ENCODE peak calls at places on chromosomes 3 and 15, in five cellular contexts. Y is ovary; G is brain microvascular endothelial cell; M is CD8-positive, alpha-beta memory T cell; J is CD4-positive, alpha-beta T cell. A is an unnamed sample.

GRCh38 chr15:100628746-100629145 is 26.4 kb downstream of the ASB7 start:
- DNase-seq in J (no peak), M (no peak), G (no peak), Y (no peak), A (no peak)

GRCh38 chr3:54822206-54822605 is 105.7 kb downstream of the LRTM1 start:
- DNase-seq in Y (no peak), M (no peak), G (peak), J (no peak), A (peak)

GRCh38 chr3:197236362-197236761 is 62.0 kb downstream of the DLG1 start:
- DNase-seq in M (no peak), J (no peak), Y (no peak), G (no peak), A (no peak)

GRCh38 chr3:94587291-94587690 is 524.4 kb downstream of the NSUN3 start:
- DNase-seq in Y (no peak), M (no peak), J (no peak), G (no peak), A (no peak)

GRCh38 chr3:160196511-160197104 is 28.6 kb upstream of the C3orf80 start:
- DNase-seq in Y (no peak), J (no peak), G (no peak), M (no peak), A (no peak)

GRCh38 chr15:25087137-25087536 is 132.3 kb downstream of the SNRPN start:
- DNase-seq in M (no peak), Y (no peak), J (no peak), G (no peak), A (no peak)

GRCh38 chr3:21331321-21331720 is 419.7 kb downstream of the ZNF385D start:
- DNase-seq in M (no peak), J (no peak), G (no peak), Y (no peak), A (no peak)

GRCh38 chr3:58492385-58492970 is 582 bp downstream of the KCTD6 start:
- DNase-seq in J (peak), M (peak), G (no peak), Y (no peak), A (no peak)

GRCh38 chr3:69649713-69650419 is 89.4 kb upstream of the MITF start:
- DNase-seq in J (no peak), G (no peak), Y (no peak), M (no peak), A (no peak)

GRCh38 chr3:38137615-38138346 is 680 bp upstream of the MYD88 start:
- DNase-seq in M (peak), J (no peak), Y (peak), G (no peak), A (no peak)

GRCh38 chr15:59303136-59303535 is 69.5 kb downstream of the MYO1E start:
- DNase-seq in Y (no peak), J (no peak), M (no peak), G (no peak), A (no peak)

GRCh38 chr3:52355526-52355925 is 39.4 kb downstream of the DNAH1 start:
- DNase-seq in J (no peak), Y (no peak), G (no peak), M (no peak), A (no peak)

GRCh38 chr15:40291088-40291574 is 8.3 kb upstream of the ANKRD63 start:
- DNase-seq in J (no peak), M (no peak), G (peak), Y (peak), A (no peak)

GRCh38 chr3:121662742-121663141 is 2.0 kb upstream of the HCLS1 start:
- DNase-seq in G (no peak), M (no peak), Y (no peak), J (no peak), A (no peak)

GRCh38 chr15:41816788-41817187 is 11.1 kb upstream of the JMJD7 start:
- DNase-seq in Y (no peak), G (no peak), J (no peak), M (no peak), A (no peak)

GRCh38 chr3:177385831-177386301 is 188.6 kb upstream of the TBL1XR1 start:
- DNase-seq in J (no peak), G (peak), M (no peak), Y (no peak), A (no peak)

GRCh38 chr3:39668420-39668819 is 141.0 kb upstream of the MYRIP start:
- DNase-seq in J (no peak), Y (no peak), G (peak), M (no peak), A (no peak)

DNA sequence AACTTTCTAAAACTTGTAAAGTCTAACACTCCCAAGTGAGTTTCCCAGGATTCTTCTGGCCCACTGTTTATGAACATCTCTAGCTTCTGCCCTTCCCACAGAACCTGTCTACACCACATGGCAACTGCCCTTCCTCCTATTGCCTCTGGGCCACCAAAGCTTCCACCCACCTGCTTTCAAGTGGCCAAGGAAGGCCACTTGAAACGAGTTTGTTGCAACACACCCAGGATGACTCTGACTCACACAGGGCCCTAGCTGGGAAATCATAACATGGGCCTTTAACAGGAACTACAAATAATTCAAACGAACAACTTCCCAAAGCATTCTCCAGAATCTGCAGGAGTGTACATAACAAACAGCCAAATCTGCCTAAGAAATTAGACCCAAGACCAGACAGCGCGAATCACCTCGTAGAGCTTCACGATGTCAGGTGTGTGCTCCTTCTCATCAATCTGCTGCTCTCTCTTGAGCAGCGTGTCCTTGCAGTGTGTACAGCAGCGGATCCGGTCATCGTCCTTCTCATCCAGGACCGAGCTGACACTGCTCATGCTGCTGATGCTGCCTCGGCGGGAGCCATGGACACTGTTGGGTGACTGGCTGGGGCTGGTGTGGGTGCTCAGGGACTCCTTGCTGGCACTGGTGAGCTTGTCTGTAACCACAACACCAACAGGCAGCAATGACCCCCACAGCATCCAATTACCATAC is 16.8 kb downstream of the RBSN start:
- DNase-seq in Y (no peak), M (no peak), G (peak), J (no peak), A (no peak)
- H3K27ac ChIP-seq in Y (no peak), M (no peak), G (no peak), J (no peak), A (no peak)

DNA sequence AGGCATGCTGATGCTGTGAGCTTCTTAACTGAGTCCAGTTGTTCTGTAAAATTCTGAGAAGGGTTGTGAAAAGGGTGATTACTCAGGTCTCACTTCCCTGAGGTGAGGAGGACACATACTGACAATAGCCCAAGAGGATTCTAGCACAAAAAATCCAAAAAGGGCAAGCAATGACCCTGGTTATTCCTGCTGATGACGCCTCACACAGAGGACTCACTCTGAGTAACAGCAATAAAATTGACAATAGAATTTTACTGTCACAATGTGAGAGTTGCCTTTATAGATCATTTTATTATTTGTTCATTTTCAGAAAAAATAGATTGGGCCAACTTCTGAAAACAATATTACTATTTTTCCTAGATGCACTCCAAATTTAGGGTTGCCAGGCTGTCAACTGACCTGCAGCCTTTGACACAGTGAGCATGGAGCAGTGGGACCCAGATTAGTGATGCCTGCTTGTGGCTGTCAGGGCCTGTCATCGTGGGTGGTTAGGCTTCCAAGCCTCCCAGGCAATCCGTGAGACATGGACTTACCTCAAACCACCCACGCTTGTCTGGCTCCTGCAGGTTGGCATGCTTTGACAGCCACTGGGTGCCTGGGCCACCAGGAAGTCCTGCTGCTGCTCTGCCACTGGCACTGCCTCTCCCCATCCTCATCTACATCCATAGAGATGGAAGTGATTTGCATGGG is 396.0 kb upstream of the THBS1 start:
- DNase-seq in M (no peak), J (no peak), G (no peak), Y (no peak), A (no peak)
- H3K27ac ChIP-seq in M (no peak), J (no peak), G (no peak), Y (no peak), A (no peak)

DNA sequence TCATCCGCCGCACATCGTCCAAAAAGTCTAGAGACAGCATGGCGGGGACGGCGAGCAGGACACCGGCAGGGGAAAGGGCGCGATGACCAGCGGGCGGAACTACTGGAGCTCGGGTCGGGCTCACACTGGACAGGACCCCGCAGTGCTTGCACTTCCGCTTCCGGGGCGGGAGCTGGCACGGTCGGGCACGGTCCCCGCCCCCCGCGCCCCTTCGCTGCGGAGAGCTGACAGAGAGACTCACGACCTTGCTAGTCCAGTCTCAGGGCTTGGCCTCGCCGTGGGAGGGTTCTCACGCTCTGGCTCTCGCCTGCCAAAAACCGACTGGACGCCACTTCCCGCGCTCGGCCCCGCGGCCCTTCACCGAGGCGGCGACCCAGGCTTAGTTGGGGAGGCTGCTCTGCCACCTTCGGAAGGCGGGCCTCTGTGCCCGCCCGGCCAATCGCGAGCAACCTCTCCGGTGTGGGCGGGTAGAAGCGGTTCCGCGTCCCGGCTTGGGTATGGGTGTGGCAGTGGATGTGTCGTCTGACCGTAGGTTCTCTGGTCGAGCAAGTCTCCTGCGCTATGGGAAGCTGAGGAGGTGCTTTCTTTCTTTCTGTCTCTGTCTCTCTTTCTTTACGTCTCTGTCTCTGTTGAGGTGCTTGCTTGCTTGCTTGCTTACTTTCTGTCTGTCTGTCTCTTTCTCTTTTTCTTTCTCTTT is at the start of gene SEC11A:
- DNase-seq in Y (peak), G (peak), J (peak), M (peak), A (peak)
- H3K27ac ChIP-seq in Y (peak), G (peak), J (peak), M (peak), A (peak)

DNA sequence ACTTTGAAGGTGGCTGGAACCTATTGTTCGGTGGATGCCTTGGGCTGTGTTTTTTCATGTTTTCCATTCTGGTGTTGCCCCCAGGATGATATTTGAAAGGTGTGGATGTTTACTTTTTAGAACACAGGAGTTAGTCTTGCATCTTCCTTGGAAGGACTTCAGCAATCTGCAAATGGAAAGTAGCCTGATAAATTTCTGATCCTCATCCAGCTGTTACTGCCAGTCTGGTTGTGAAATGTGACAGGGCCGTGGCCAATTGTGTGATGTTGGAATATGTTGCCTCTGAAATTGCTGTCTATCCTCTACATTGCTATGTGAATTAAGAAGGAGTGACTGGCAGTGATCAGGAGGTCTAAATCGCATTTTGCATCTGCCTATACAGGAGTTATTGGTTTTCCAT is 382.5 kb upstream of the C2CD4B start:
- DNase-seq in G (no peak), M (no peak), J (no peak), Y (no peak), A (no peak)
- H3K27ac ChIP-seq in G (no peak), M (no peak), J (no peak), Y (no peak), A (no peak)

GRCh38 chr3:113285226-113285625 is 73.9 kb downstream of the BOC start:
- DNase-seq in J (no peak), M (no peak), Y (no peak), G (no peak), A (no peak)

GRCh38 chr3:113287818-113288648 is 76.7 kb downstream of the BOC start:
- DNase-seq in Y (peak), G (peak), M (peak), J (peak), A (peak)

GRCh38 chr3:113286524-113286923 is 75.2 kb downstream of the BOC start:
- DNase-seq in Y (no peak), J (no peak), G (no peak), M (no peak), A (no peak)

GRCh38 chr3:113285741-113286140 is 74.4 kb downstream of the BOC start:
- DNase-seq in Y (no peak), G (no peak), M (no peak), J (no peak), A (no peak)

GRCh38 chr3:113287111-113287817 is 75.9 kb downstream of the BOC start:
- DNase-seq in J (no peak), G (peak), M (no peak), Y (no peak), A (no peak)
- H3K27ac ChIP-seq in J (no peak), G (peak), M (no peak), Y (peak), A (no peak)

GRCh38 chr3:183309276-183309675 is 56.2 kb downstream of the B3GNT5 start:
- DNase-seq in M (no peak), G (no peak), J (no peak), Y (no peak), A (no peak)
- H3K27ac ChIP-seq in M (no peak), G (no peak), J (no peak), Y (no peak), A (peak)

DNA sequence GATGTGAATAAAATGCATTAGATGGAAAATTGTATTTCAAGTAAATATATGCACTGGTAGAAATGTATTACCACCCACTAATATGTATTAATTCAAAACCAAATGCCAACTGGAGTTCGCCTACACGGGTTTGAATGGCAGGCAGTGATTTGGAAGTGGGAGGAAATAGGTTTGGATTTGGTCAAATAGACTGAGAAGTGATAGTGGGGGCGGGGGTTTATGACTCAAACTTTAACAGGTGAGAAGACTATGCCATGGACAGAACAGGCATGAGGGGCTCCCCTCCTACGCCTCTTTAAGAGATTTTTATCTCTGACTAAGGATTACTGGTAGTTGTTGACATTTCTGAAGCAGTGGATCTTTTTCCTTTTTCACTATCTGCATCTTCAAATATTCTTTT is 677.8 kb downstream of the NTRK3 start:
- DNase-seq in G (no peak), J (no peak), M (no peak), Y (no peak), A (no peak)
- H3K27ac ChIP-seq in G (no peak), J (no peak), M (no peak), Y (no peak), A (no peak)

A was measured in substantia nigra.